ENCODE peak calls at places on chromosomes 16 and 17, in six cellular contexts. M, E, Q, I, H and J are unnamed samples. For H3K27me3, the result is how much of the 10 kb centered on the place peaks cover.

GRCh38 chr16:56589141-56590039 is at the start of gene MT3:
- DNase-seq in M (no peak), E (peak), Q (no peak), I (no peak), H (peak), J (peak)

GRCh38 chr17:7063518-7064094 is 16.4 kb downstream of the CLEC10A start:
- DNase-seq in M (no peak), E (no peak), Q (no peak), I (no peak), H (no peak), J (no peak)

GRCh38 chr16:82584553-82585152 is 42.1 kb upstream of the CDH13 start:
- DNase-seq in M (peak), E (no peak), Q (no peak), I (no peak), H (no peak), J (no peak)

GRCh38 chr17:40319651-40320550 is 10.9 kb downstream of the RARA start:
- DNase-seq in M (no peak), E (peak), Q (peak), I (peak), H (peak), J (peak)

GRCh38 chr17:47852113-47852949 is 1.4 kb upstream of the SP6 start:
- DNase-seq in M (no peak), E (no peak), Q (no peak), I (no peak), H (no peak), J (no peak)

GRCh38 chr16:74035816-74036215 is 260.8 kb upstream of the PSMD7 start:
- DNase-seq in M (no peak), E (no peak), Q (no peak), I (no peak), H (no peak), J (no peak)

GRCh38 chr16:17457513-17457912 is 13.2 kb downstream of the XYLT1 start:
- DNase-seq in M (no peak), E (no peak), Q (no peak), I (no peak), H (no peak), J (no peak)

GRCh38 chr16:58187092-58187491 is 10.8 kb downstream of the CSNK2A2 start:
- DNase-seq in M (no peak), E (no peak), Q (no peak), I (no peak), H (no peak), J (no peak)

GRCh38 chr17:14781123-14781522 is 480.2 kb downstream of the HS3ST3B1 start:
- DNase-seq in M (no peak), E (no peak), Q (no peak), I (no peak), H (no peak), J (no peak)

GRCh38 chr17:73291260-73291801 is 20.5 kb downstream of the CDC42EP4 start:
- DNase-seq in M (peak), E (peak), Q (no peak), I (peak), H (peak), J (peak)

GRCh38 chr17:2416010-2416734 is 15.3 kb upstream of the MNT start:
- DNase-seq in M (peak), E (peak), Q (peak), I (peak), H (peak), J (peak)

GRCh38 chr17:82098169-82098938 is at the start of gene FASN:
- DNase-seq in M (peak), E (peak), Q (peak), I (peak), H (peak), J (peak)
- TF ChIP-seq CTCF in M (peak), E (peak), Q (no peak), I (peak), H (peak), J (no peak)

DNA sequence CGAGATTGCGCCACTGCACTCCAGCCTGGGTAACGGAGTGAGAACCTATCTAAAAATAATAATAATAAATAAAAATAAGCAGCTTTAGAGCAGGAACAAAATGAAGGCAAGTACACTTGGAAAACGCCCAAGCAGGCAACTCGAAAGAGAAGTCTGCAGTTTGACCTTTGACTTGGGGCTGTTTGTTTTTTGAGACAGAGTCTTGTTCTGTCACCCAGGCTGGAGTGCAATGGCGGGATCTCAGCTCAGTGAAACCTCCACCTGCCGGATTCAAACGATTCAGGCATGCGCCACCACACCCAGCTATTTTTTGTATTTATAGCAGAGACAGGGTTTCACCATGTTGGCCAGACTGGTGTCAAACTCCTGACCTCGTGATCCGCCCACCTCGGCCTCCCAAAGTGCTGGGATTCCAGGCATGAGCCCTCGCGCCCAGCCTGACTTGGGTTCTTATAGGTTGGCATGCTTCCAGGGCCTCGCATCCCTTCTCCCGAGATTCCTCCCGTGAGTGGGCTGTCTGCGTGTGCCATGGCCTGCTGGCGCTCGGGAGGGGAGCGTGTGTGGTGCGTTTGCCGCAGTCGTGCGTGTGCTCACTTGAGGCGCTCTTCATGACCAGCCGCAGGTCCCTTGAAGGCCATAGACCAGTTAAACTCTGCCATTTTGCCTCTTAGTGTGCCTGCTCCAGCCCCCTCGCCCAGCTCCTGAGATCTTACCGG is 18.4 kb upstream of the UBE2I start:
- DNase-seq in M (no peak), E (no peak), Q (no peak), I (no peak), H (no peak), J (peak)
- H3K27me3 ChIP-seq in M (under half), E (under half), Q (under half), I (under half), H (under half), J (under half)

GRCh38 chr17:81941484-81942166 is 4.5 kb upstream of the PYCR1 start:
- DNase-seq in M (peak), E (peak), Q (no peak), I (no peak), H (no peak), J (no peak)

GRCh38 chr17:81942167-81942553 is 4.9 kb downstream of the MYADML2 start:
- DNase-seq in M (no peak), E (peak), Q (no peak), I (no peak), H (no peak), J (no peak)

GRCh38 chr17:81939218-81939617 is 2.1 kb upstream of the PYCR1 start:
- DNase-seq in M (no peak), E (no peak), Q (no peak), I (no peak), H (no peak), J (no peak)

GRCh38 chr17:81940538-81941483 is 3.7 kb upstream of the PYCR1 start:
- DNase-seq in M (no peak), E (no peak), Q (no peak), I (no peak), H (no peak), J (no peak)

DNA sequence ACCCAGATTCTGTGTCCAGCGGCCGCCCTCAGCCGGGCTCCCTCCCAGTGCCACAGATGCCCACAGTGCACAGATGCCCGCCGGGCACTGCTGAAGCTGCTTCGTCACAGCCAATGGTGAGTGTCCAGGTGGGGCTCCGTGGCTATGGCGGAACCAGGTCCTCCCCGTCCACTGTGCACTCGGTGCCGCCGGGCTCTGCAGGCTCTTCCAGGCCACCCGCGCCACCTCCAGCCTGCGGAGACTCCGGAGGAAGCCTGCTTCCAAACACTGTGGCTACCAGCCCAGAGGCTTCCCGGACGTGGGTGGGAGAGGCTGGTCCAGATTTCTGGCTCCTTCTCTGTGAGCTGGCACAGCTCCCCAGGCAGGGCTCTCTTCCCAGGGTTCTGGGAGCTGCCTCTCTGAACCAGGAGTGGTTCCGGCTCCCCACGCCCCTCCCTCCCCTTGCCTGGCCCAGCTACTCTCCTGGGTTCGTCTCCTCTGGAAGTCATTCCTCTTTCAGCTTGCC is 2.8 kb upstream of the PYCR1 start:
- DNase-seq in M (peak), E (peak), Q (no peak), I (no peak), H (no peak), J (no peak)
- TF ChIP-seq CTCF in M (no peak), E (no peak), Q (no peak), I (no peak), H (no peak), J (no peak)

GRCh38 chr17:79280010-79280409 is 205.4 kb downstream of the ENGASE start:
- DNase-seq in M (no peak), E (no peak), Q (no peak), I (no peak), H (no peak), J (no peak)
- H3K27me3 ChIP-seq in M (under half), E (under half), Q (under half), I (under half), H (under half), J (under half)

GRCh38 chr17:8986295-8986694 is 20.8 kb upstream of the PIK3R5 start:
- DNase-seq in M (no peak), E (no peak), Q (no peak), I (no peak), H (no peak), J (no peak)
- TF ChIP-seq CTCF in M (no peak), E (no peak), Q (peak), I (no peak), H (peak), J (no peak)

DNA sequence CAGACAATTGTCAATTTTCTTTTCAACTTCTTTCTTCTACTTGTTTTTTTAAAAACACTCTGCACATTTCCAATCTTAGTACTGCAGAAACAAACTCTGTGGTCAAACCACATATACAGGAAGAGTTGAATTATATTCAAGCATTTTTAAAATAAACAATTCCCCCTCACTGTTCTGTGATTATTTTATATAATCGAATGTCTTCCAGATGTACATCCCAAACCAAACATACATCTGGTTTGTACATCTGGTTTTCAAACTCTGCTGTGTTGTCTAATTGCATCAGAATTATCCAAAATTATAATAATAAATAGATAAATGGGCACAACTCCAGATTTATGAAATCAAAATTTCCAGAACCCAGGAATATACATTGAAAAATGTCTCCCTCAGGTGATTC is 13.4 kb upstream of the CCDC144A start:
- DNase-seq in M (no peak), E (no peak), Q (no peak), I (no peak), H (no peak), J (no peak)
- H3K27me3 ChIP-seq in M (under half), E (under half), Q (under half), I (under half), H (under half), J (under half)

GRCh38 chr16:21611178-21611545 is 11.8 kb downstream of the METTL9 start:
- DNase-seq in M (no peak), E (no peak), Q (no peak), I (no peak), H (no peak), J (no peak)
- TF ChIP-seq CTCF in M (no peak), E (no peak), Q (no peak), I (no peak), H (no peak), J (no peak)

GRCh38 chr16:8645831-8646230 is 24.3 kb downstream of the METTL22 start:
- DNase-seq in M (no peak), E (no peak), Q (no peak), I (no peak), H (no peak), J (no peak)

GRCh38 chr16:8649829-8650554 is 24.4 kb upstream of the ABAT start:
- DNase-seq in M (no peak), E (no peak), Q (no peak), I (no peak), H (no peak), J (no peak)

GRCh38 chr16:8646271-8646670 is 24.8 kb downstream of the METTL22 start:
- DNase-seq in M (no peak), E (no peak), Q (no peak), I (no peak), H (no peak), J (no peak)

GRCh38 chr16:8647721-8648318 is 26.3 kb downstream of the METTL22 start:
- DNase-seq in M (no peak), E (no peak), Q (no peak), I (no peak), H (no peak), J (no peak)

DNA sequence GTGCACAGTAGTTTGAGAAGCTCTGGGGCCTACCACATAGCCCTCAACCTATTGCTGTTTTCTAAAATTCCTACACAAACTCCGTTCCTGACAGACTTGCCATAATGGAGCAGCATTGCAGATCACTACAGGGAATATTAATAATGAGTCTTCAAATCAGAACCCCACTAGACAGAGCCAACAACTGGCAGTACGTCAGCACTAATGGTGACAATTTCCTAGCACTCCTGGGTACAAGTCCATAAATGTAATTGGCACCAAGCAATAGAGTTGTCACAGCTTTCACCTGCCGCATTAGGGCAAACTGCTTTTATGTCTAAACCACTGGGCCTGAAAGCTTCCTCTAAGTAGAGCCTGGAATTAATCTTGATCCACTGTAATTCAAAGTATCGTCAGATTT is 25.6 kb upstream of the ABAT start:
- DNase-seq in M (no peak), E (no peak), Q (no peak), I (no peak), H (no peak), J (no peak)
- H3K27me3 ChIP-seq in M (under half), E (under half), Q (under half), I (under half), H (under half), J (under half)